ENCODE peak calls at places on chromosomes 3 and 15, in five cellular contexts. U is Peyer's patch, T is ovary, O is A549, E is H1. P is an unnamed sample.

GRCh38 chr15:80887148-80887547 is 102.5 kb downstream of the MESD start:
- DNase-seq in U (no peak), T (no peak), O (peak), E (no peak), P (no peak)

GRCh38 chr3:126261037-126261436 is 80.7 kb upstream of the ALDH1L1 start:
- DNase-seq in U (no peak), T (peak), O (no peak), E (no peak), P (no peak)

GRCh38 chr15:23467110-23467600 is 20.1 kb upstream of the GOLGA6L2 start:
- DNase-seq in U (no peak), T (no peak), O (peak), E (no peak), P (no peak)

GRCh38 chr3:212432-212831 is 15.9 kb downstream of the CHL1 start:
- DNase-seq in U (no peak), T (no peak), O (no peak), E (no peak), P (no peak)

GRCh38 chr15:58678683-58679082 is 70.8 kb downstream of the ADAM10 start:
- DNase-seq in U (no peak), T (no peak), O (no peak), E (no peak), P (no peak)

GRCh38 chr3:32996755-32997091 is 45.3 kb downstream of the CCR4 start:
- DNase-seq in U (no peak), T (no peak), O (no peak), E (no peak), P (no peak)

GRCh38 chr3:120048355-120048754 is 45.9 kb downstream of the GSK3B start:
- DNase-seq in U (no peak), T (no peak), O (no peak), E (no peak), P (no peak)

GRCh38 chr3:128576290-128576689 is 74.3 kb downstream of the RPN1 start:
- DNase-seq in U (no peak), T (no peak), O (no peak), E (no peak), P (no peak)

GRCh38 chr15:90004671-90005070 is 3.5 kb downstream of the ZNF710 start:
- DNase-seq in U (no peak), T (peak), O (peak), E (no peak), P (no peak)

GRCh38 chr15:65095011-65095746 is 18.6 kb downstream of the KBTBD13 start:
- DNase-seq in U (no peak), T (no peak), O (no peak), E (no peak), P (no peak)

GRCh38 chr3:156109989-156110388 is 10.4 kb upstream of the KCNAB1 start:
- DNase-seq in U (no peak), T (no peak), O (no peak), E (no peak), P (no peak)

DNA sequence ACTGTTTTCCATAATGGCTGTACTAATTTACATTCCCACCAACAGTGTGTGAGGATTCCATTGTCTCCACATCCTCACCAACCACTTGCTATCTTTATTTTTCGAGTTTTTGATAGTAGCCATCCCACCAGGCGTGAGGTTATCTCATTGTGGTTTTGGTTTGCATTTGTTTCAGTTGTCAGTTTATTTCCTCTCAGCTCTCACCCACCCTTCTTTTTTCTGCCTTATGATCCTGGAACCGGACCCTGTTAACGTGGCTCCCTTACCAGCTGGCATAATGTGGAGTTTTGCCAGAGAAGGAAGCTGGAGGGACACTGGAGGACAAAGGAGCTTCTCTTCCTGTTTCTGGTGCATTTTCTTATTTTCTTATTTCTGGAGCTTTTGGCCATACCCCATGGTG is 25.1 kb upstream of the SH3GL3 start:
- DNase-seq in U (no peak), T (no peak), O (no peak), E (no peak), P (no peak)
- H3K27ac ChIP-seq in U (no peak), T (no peak), O (no peak), E (no peak), P (no peak)

DNA sequence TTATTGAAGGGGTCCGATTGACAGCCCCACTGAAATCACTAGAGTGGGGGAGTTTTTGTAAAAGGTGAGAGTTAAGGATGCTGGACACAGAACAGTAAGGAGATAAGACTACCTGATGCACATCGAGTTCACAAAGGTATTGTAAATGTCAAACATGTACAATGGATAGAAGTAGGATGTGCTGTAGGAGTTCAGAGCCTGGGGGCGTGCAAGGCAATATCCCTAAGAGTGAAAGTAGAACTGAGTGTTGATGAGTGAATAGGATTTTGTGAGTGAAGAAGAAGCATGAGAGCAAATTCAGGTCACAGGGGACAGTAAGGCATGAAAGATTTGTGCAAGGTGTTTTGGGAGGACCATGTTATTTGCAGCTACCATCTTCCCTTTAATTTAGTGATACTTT is 21.5 kb downstream of the DOCK3 start:
- DNase-seq in U (no peak), T (no peak), O (no peak), E (no peak), P (no peak)
- TF ChIP-seq POLR2A in U (no peak), T (no peak), O (no peak), E (no peak), P (no peak)

DNA sequence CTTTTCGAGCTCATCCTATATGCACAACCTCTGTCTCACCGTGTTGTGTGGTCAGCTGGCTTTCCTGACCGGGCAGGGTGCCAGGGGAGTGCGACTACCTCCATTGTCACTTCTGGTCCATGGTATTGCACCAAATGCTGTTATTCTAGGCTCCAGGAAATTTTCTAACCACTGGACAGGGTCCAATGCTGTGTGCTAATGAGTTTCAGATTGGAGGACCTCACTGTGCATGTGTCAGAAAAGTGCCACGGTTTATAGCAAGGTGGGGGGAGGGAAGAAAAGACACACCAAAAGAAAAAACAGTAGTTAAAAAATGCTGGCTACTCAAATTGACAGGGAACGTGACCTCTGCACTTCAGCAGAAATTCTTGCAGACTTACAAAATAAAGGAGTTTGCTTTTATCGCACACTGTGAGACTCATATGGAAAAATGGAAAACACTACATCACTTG is 480.1 kb downstream of the FOXP1 start:
- DNase-seq in U (no peak), T (peak), O (no peak), E (no peak), P (no peak)
- H3K27ac ChIP-seq in U (no peak), T (no peak), O (peak), E (no peak), P (peak)

DNA sequence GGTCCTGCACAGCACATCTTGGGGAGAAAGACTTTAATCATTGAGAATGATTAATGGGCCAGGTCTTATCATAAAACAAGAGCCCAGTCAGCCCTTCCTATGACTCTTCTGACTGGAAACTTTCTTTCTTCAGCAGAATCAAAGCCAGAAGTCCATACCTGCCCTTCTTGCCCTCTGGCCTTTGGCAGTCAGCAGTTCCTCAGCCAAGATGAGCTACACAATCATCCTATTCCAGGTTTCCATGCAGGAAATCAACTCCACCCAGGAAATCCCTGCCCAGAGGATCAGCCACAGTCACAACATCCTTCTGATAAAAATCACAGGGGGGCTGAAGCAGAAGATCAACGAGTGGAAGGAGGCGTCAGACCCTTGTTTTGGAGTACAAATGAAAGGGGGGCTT is 26.9 kb downstream of the ZNF589 start:
- DNase-seq in U (no peak), T (no peak), O (no peak), E (no peak), P (no peak)
- TF ChIP-seq POLR2A in U (no peak), T (no peak), O (no peak), E (no peak), P (no peak)

GRCh38 chr3:112362221-112362620 is 29.3 kb downstream of the CD200 start:
- DNase-seq in U (no peak), T (no peak), O (no peak), E (no peak), P (no peak)
- H3K27ac ChIP-seq in U (no peak), T (no peak), O (no peak), E (no peak), P (no peak)

P was measured in breast epithelium.